ENCODE peak calls at places on chromosomes 2 and 18, in six cellular contexts. One of them, this sample, is unnamed.

GRCh38 chr2:120344214-120344990 is 1.5 kb upstream of the INHBB start:
- DNase-seq in mucosa of gallbladder: no peak
- DNase-seq in right lobe of liver: peak
- DNase-seq in Right ventricle myocardium inferior: peak
- DNase-seq in activated CD8-positive, alpha-beta memory T cell treated with anti-CD3 and anti-CD28 coated beads for 1 hour: no peak
- DNase-seq in GM23248: peak
- DNase-seq in this sample: peak

GRCh38 chr2:53768233-53768542 is 584 bp downstream of the CHAC2 start:
- DNase-seq in Right ventricle myocardium inferior: no peak
- DNase-seq in GM23248: no peak
- DNase-seq in activated CD8-positive, alpha-beta memory T cell treated with anti-CD3 and anti-CD28 coated beads for 1 hour: no peak
- DNase-seq in mucosa of gallbladder: no peak
- DNase-seq in right lobe of liver: no peak
- DNase-seq in this sample: no peak

GRCh38 chr2:16209799-16210198 is 269.4 kb downstream of the MYCN start:
- DNase-seq in Right ventricle myocardium inferior: no peak
- DNase-seq in right lobe of liver: no peak
- DNase-seq in GM23248: no peak
- DNase-seq in mucosa of gallbladder: no peak
- DNase-seq in activated CD8-positive, alpha-beta memory T cell treated with anti-CD3 and anti-CD28 coated beads for 1 hour: no peak
- DNase-seq in this sample: no peak

GRCh38 chr2:221095381-221095780 is 476.7 kb downstream of the EPHA4 start:
- DNase-seq in mucosa of gallbladder: no peak
- DNase-seq in right lobe of liver: no peak
- DNase-seq in activated CD8-positive, alpha-beta memory T cell treated with anti-CD3 and anti-CD28 coated beads for 1 hour: no peak
- DNase-seq in Right ventricle myocardium inferior: no peak
- DNase-seq in GM23248: no peak
- DNase-seq in this sample: no peak

GRCh38 chr2:215830313-215830712 is 183.0 kb downstream of the MREG start:
- DNase-seq in activated CD8-positive, alpha-beta memory T cell treated with anti-CD3 and anti-CD28 coated beads for 1 hour: no peak
- DNase-seq in Right ventricle myocardium inferior: peak
- DNase-seq in mucosa of gallbladder: peak
- DNase-seq in right lobe of liver: peak
- DNase-seq in GM23248: peak
- DNase-seq in this sample: no peak

GRCh38 chr2:83331810-83332209 is 1127.3 kb downstream of the SUCLG1 start:
- DNase-seq in mucosa of gallbladder: no peak
- DNase-seq in right lobe of liver: no peak
- DNase-seq in GM23248: no peak
- DNase-seq in activated CD8-positive, alpha-beta memory T cell treated with anti-CD3 and anti-CD28 coated beads for 1 hour: no peak
- DNase-seq in Right ventricle myocardium inferior: no peak
- DNase-seq in this sample: no peak

GRCh38 chr2:45915523-45915922 is 264.0 kb downstream of the PRKCE start:
- DNase-seq in activated CD8-positive, alpha-beta memory T cell treated with anti-CD3 and anti-CD28 coated beads for 1 hour: no peak
- DNase-seq in right lobe of liver: no peak
- DNase-seq in Right ventricle myocardium inferior: no peak
- DNase-seq in mucosa of gallbladder: no peak
- DNase-seq in GM23248: no peak
- DNase-seq in this sample: no peak

GRCh38 chr2:152437276-152437879 is 102.4 kb downstream of the FMNL2 start:
- DNase-seq in Right ventricle myocardium inferior: no peak
- DNase-seq in activated CD8-positive, alpha-beta memory T cell treated with anti-CD3 and anti-CD28 coated beads for 1 hour: no peak
- DNase-seq in GM23248: no peak
- DNase-seq in right lobe of liver: no peak
- DNase-seq in mucosa of gallbladder: no peak
- DNase-seq in this sample: no peak

GRCh38 chr18:23401400-23402347 is 51.4 kb upstream of the RIOK3 start:
- DNase-seq in GM23248: no peak
- DNase-seq in Right ventricle myocardium inferior: no peak
- DNase-seq in activated CD8-positive, alpha-beta memory T cell treated with anti-CD3 and anti-CD28 coated beads for 1 hour: no peak
- DNase-seq in right lobe of liver: peak
- DNase-seq in mucosa of gallbladder: peak
- DNase-seq in this sample: no peak

GRCh38 chr2:36357506-36358316 is 2.1 kb downstream of the CRIM1 start:
- DNase-seq in activated CD8-positive, alpha-beta memory T cell treated with anti-CD3 and anti-CD28 coated beads for 1 hour: no peak
- DNase-seq in right lobe of liver: no peak
- DNase-seq in Right ventricle myocardium inferior: no peak
- DNase-seq in GM23248: peak
- DNase-seq in mucosa of gallbladder: peak
- DNase-seq in this sample: no peak

GRCh38 chr2:7586898-7587297 is 669.7 kb downstream of the RNF144A start:
- DNase-seq in activated CD8-positive, alpha-beta memory T cell treated with anti-CD3 and anti-CD28 coated beads for 1 hour: no peak
- DNase-seq in right lobe of liver: no peak
- DNase-seq in mucosa of gallbladder: no peak
- DNase-seq in GM23248: no peak
- DNase-seq in Right ventricle myocardium inferior: no peak
- DNase-seq in this sample: no peak

GRCh38 chr2:26172189-26172865 is 561 bp upstream of the GAREM2 start:
- DNase-seq in mucosa of gallbladder: no peak
- DNase-seq in GM23248: no peak
- DNase-seq in activated CD8-positive, alpha-beta memory T cell treated with anti-CD3 and anti-CD28 coated beads for 1 hour: no peak
- DNase-seq in right lobe of liver: peak
- DNase-seq in Right ventricle myocardium inferior: no peak
- DNase-seq in this sample: no peak

GRCh38 chr2:41400057-41400665 is 647.7 kb upstream of the PKDCC start:
- DNase-seq in GM23248: peak
- DNase-seq in mucosa of gallbladder: no peak
- DNase-seq in right lobe of liver: no peak
- DNase-seq in Right ventricle myocardium inferior: peak
- DNase-seq in activated CD8-positive, alpha-beta memory T cell treated with anti-CD3 and anti-CD28 coated beads for 1 hour: no peak
- DNase-seq in this sample: no peak

GRCh38 chr2:173359231-173359630 is 4.6 kb downstream of the CDCA7 start:
- DNase-seq in GM23248: no peak
- DNase-seq in right lobe of liver: no peak
- DNase-seq in Right ventricle myocardium inferior: no peak
- DNase-seq in activated CD8-positive, alpha-beta memory T cell treated with anti-CD3 and anti-CD28 coated beads for 1 hour: no peak
- DNase-seq in mucosa of gallbladder: no peak
- DNase-seq in this sample: no peak

GRCh38 chr2:44748-45341 is 1.5 kb downstream of the FAM110C start:
- DNase-seq in Right ventricle myocardium inferior: no peak
- DNase-seq in right lobe of liver: peak
- DNase-seq in activated CD8-positive, alpha-beta memory T cell treated with anti-CD3 and anti-CD28 coated beads for 1 hour: no peak
- DNase-seq in GM23248: no peak
- DNase-seq in mucosa of gallbladder: peak
- DNase-seq in this sample: no peak

GRCh38 chr2:88999365-88999764 is 307.9 kb downstream of the RPIA start:
- DNase-seq in activated CD8-positive, alpha-beta memory T cell treated with anti-CD3 and anti-CD28 coated beads for 1 hour: no peak
- DNase-seq in GM23248: no peak
- DNase-seq in right lobe of liver: no peak
- DNase-seq in Right ventricle myocardium inferior: no peak
- DNase-seq in mucosa of gallbladder: no peak
- DNase-seq in this sample: no peak

GRCh38 chr2:177397501-177398289 is 5.1 kb downstream of the AGPS start:
- DNase-seq in Right ventricle myocardium inferior: no peak
- DNase-seq in mucosa of gallbladder: no peak
- DNase-seq in right lobe of liver: peak
- DNase-seq in GM23248: peak
- DNase-seq in activated CD8-positive, alpha-beta memory T cell treated with anti-CD3 and anti-CD28 coated beads for 1 hour: no peak
- DNase-seq in this sample: no peak

GRCh38 chr2:216666461-216667233 is 28.7 kb downstream of the IGFBP5 start:
- DNase-seq in Right ventricle myocardium inferior: peak
- DNase-seq in mucosa of gallbladder: peak
- DNase-seq in activated CD8-positive, alpha-beta memory T cell treated with anti-CD3 and anti-CD28 coated beads for 1 hour: no peak
- DNase-seq in GM23248: peak
- DNase-seq in right lobe of liver: peak
- DNase-seq in this sample: peak

GRCh38 chr2:237700583-237701032 is 73.2 kb downstream of the LRRFIP1 start:
- DNase-seq in GM23248: peak
- DNase-seq in mucosa of gallbladder: no peak
- DNase-seq in activated CD8-positive, alpha-beta memory T cell treated with anti-CD3 and anti-CD28 coated beads for 1 hour: peak
- DNase-seq in right lobe of liver: no peak
- DNase-seq in Right ventricle myocardium inferior: peak
- DNase-seq in this sample: peak

GRCh38 chr2:30662268-30663131 is 144.7 kb downstream of the CAPN13 start:
- DNase-seq in GM23248: peak
- DNase-seq in activated CD8-positive, alpha-beta memory T cell treated with anti-CD3 and anti-CD28 coated beads for 1 hour: no peak
- DNase-seq in Right ventricle myocardium inferior: no peak
- DNase-seq in mucosa of gallbladder: no peak
- DNase-seq in right lobe of liver: no peak
- DNase-seq in this sample: peak

GRCh38 chr2:240524963-240525718 is 32.6 kb downstream of the ANKMY1 start:
- DNase-seq in right lobe of liver: no peak
- DNase-seq in Right ventricle myocardium inferior: no peak
- DNase-seq in GM23248: no peak
- DNase-seq in activated CD8-positive, alpha-beta memory T cell treated with anti-CD3 and anti-CD28 coated beads for 1 hour: no peak
- DNase-seq in mucosa of gallbladder: no peak
- DNase-seq in this sample: no peak

GRCh38 chr2:50878256-50878655 is 153.7 kb downstream of the NRXN1 start:
- DNase-seq in GM23248: no peak
- DNase-seq in Right ventricle myocardium inferior: no peak
- DNase-seq in activated CD8-positive, alpha-beta memory T cell treated with anti-CD3 and anti-CD28 coated beads for 1 hour: no peak
- DNase-seq in right lobe of liver: no peak
- DNase-seq in mucosa of gallbladder: no peak
- DNase-seq in this sample: no peak